ENCODE peak calls at places on chromosomes 4 and X, in ten cellular contexts. U, G, P, C, H, X, R, K, M and V are unnamed samples.

GRCh38 chr4:75708218-75708691 is 16.1 kb upstream of the USO1 start:
- DNase-seq in R (peak; percentile 34), H (peak; percentile 72), M (peak; percentile 18), C (no peak), G (no peak), U (no peak), X (peak; percentile 50), K (no peak), P (no peak), V (no peak)

GRCh38 chr4:171629737-171630136 is 183.5 kb upstream of the GALNTL6 start:
- DNase-seq in R (no peak), M (peak; percentile 22), G (no peak), U (peak; percentile 83), P (no peak), K (no peak), H (peak; percentile 76), C (no peak), X (no peak), V (no peak)

GRCh38 chr4:71377561-71377960 is 38.7 kb downstream of the SLC4A4 start:
- DNase-seq in G (no peak), U (no peak), H (no peak), R (no peak), P (no peak), M (no peak), K (peak; percentile 55), X (no peak), C (no peak), V (no peak)

GRCh38 chrX:2351999-2352995 is 148.5 kb downstream of the DHRSX start:
- DNase-seq in G (no peak), R (no peak), P (no peak), M (no peak), H (peak; percentile 55), X (no peak), U (no peak), C (no peak), K (peak; percentile 69), V (no peak)

GRCh38 chrX:31588355-31588754 is 516.5 kb upstream of the FTHL17 start:
- DNase-seq in C (no peak), P (no peak), K (no peak), U (no peak), R (no peak), G (no peak), M (no peak), X (no peak), H (no peak), V (no peak)

GRCh38 chrX:138886769-138887168 is 175.3 kb upstream of the FGF13 start:
- DNase-seq in M (no peak), P (no peak), H (no peak), K (no peak), G (no peak), C (no peak), R (no peak), U (no peak), X (no peak), V (no peak)

GRCh38 chrX:116975517-116975916 is 512.7 kb upstream of the CT83 start:
- DNase-seq in G (no peak), K (no peak), C (no peak), R (no peak), M (no peak), H (no peak), X (no peak), P (no peak), U (no peak), V (no peak)

GRCh38 chr4:40325406-40326019 is 9.6 kb upstream of the CHRNA9 start:
- DNase-seq in X (peak; percentile 68), G (peak; percentile 41), R (peak; percentile 83), K (peak; percentile 83), M (peak; percentile 62), P (no peak), U (no peak), H (no peak), C (peak; percentile 56), V (peak; percentile 46)

GRCh38 chr4:147355849-147356248 is 125.0 kb upstream of the EDNRA start:
- DNase-seq in X (no peak), G (no peak), U (no peak), C (no peak), M (no peak), H (no peak), P (no peak), K (peak; percentile 68), R (no peak), V (no peak)

GRCh38 chrX:68599256-68600152 is 48.0 kb upstream of the STARD8 start:
- DNase-seq in G (no peak), X (no peak), C (no peak), H (peak; percentile 49), K (peak; percentile 17), P (no peak), R (no peak), U (no peak), M (no peak), V (no peak)

GRCh38 chr4:20354120-20354519 is 102.4 kb downstream of the SLIT2 start:
- DNase-seq in R (no peak), K (no peak), H (peak; percentile 60), C (no peak), U (no peak), G (no peak), X (no peak), M (peak; percentile 67), P (no peak), V (no peak)

GRCh38 chr4:175671491-175671934 is 140.6 kb downstream of the GPM6A start:
- DNase-seq in X (no peak), C (no peak), G (no peak), H (peak; percentile 83), K (no peak), P (no peak), U (peak; percentile 61), R (peak; percentile 10), M (no peak), V (peak; percentile 44)

GRCh38 chr4:37243722-37244582 is 591 bp upstream of the NWD2 start:
- DNase-seq in X (no peak), C (no peak), K (no peak), R (peak; percentile 36), H (peak; percentile 93), P (no peak), G (peak; percentile 51), M (no peak), U (peak; percentile 80), V (peak; percentile 57)

GRCh38 chr4:38130884-38131283 is 170.7 kb downstream of the PTTG2 start:
- DNase-seq in H (no peak), U (no peak), K (no peak), R (no peak), P (no peak), C (no peak), X (no peak), M (peak; percentile 43), G (no peak), V (no peak)

DNA sequence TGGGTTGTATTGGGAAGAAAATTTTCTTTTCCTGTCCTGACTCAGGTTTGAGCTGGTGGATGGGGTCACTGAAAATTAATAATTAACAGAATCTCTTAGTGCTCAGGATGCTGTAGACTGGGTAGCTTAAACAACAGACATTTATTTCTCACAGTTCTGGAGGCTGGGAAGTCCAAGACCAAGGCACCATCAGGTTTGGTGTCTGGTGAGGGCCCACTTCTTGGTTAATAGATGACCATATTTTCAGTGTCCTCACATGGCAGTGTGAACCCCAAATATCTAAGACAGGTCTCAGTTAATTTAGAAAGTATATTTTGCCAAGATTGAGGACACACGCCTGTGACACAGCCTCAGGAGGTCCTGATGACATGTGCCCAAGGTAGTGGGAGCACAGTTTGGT is 31.1 kb downstream of the HERC6 start:
- DNase-seq in M (no peak), K (no peak), G (no peak), P (no peak), X (no peak), U (no peak), C (no peak), H (no peak), R (no peak), V (no peak)
- TF ChIP-seq CTCF in M (no peak), K (no peak), G (no peak), P (no peak), X (no peak), U (no peak), C (no peak), H (no peak), R (no peak), V (no peak)

DNA sequence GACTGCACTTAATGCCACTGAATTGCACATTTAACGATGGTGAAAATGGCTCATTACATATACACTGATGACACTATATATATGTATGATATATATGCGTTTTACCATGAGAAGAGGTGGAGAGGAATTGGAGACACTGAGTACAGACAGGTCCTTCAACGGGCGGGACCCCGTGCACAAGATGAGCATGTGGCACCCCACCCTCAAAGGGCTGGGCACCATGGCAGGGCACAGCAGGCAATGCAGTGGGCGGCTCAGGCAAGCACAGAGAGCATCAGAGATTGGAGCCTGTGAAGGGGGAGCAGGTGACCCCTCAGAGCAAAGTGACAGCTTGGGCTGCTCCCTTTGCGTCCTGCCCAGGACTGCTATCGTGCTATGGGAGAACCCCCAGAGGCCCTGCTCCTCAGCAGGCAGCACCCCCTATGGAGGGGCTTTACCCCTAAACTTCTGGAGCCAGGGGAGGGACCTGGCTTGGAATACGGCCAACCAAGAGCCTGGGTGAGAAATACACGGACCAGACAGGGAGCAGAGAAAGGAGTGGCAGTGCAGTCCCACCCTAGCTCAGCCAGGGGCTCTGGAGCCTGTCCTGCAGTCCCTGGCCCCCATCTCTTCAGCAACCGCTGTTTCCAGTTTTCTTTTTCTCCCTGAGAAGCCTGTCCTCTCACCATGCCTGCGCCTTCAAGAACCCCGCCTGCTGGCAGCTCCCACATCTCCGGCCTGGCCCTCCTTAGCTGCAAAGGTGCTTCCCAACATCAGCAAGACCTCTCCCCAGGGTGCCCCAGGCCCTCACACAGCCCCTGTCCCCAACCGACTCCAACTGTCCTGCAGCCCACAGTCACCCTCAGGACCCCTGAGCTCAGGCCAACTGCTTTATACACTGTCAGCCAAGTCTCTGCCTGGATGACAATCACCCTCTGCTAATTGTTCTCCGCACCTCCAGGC is 10.5 kb downstream of the SLC6A8 start:
- DNase-seq in C (no peak), U (no peak), H (no peak), M (no peak), K (no peak), G (no peak), R (no peak), P (no peak), X (no peak), V (no peak)
- TF ChIP-seq CTCF in C (no peak), U (no peak), H (no peak), M (no peak), K (no peak), G (no peak), R (no peak), P (no peak), X (no peak), V (no peak)

GRCh38 chr4:68176500-68176899 is 46.8 kb upstream of the TMPRSS11F start:
- DNase-seq in U (no peak), H (no peak), X (no peak), C (no peak), M (no peak), R (no peak), G (no peak), P (no peak), K (peak; percentile 3), V (no peak)
- TF ChIP-seq CTCF in U (no peak), H (no peak), X (no peak), C (no peak), M (no peak), R (no peak), G (no peak), P (no peak), K (no peak), V (no peak)

DNA sequence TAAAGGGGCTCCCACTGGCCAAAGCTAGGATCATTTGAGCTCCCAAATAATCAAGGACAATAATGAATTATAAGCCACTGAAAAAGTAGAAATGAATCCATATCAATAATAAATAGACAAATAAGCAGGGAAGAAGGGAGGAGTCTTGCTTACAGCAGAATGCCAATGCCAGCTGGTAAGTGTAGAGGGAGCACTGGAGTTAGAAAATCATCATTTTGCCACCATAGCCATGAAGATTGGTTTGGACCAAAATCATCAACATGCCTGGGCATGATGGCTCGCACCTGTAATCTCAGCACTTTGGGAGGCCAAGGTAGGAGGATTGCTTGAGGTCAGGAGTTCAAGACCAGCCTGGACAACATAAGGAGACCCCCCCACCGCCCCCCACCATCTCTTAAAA is 20.4 kb upstream of the SH3KBP1 start:
- DNase-seq in M (no peak), H (no peak), C (no peak), G (no peak), K (no peak), P (no peak), U (no peak), X (no peak), R (no peak), V (no peak)
- TF ChIP-seq CTCF in M (no peak), H (no peak), C (no peak), G (peak; percentile 25), K (peak; percentile 0), P (no peak), U (no peak), X (no peak), R (no peak), V (no peak)